ENCODE peak calls at places on chromosome 12, in five cellular contexts. T, K, Q, O and J are unnamed samples.

GRCh38 chr12:114694436-114695304 is 10.7 kb upstream of the TBX3 start:
- DNase-seq in O (no peak), Q (no peak), T (no peak), K (peak), J (no peak)

GRCh38 chr12:20369164-20370000 is 1.0 kb downstream of the PDE3A start:
- DNase-seq in Q (no peak), T (no peak), O (peak), K (no peak), J (peak)

GRCh38 chr12:62767946-62768345 is 167.0 kb downstream of the PPM1H start:
- DNase-seq in Q (no peak), K (no peak), O (no peak), T (no peak), J (no peak)

GRCh38 chr12:71160585-71160984 is 2.8 kb upstream of the TSPAN8 start:
- DNase-seq in O (no peak), T (no peak), K (peak), Q (no peak), J (no peak)

GRCh38 chr12:111410229-111411186 is 4.8 kb downstream of the SH2B3 start:
- DNase-seq in T (no peak), Q (no peak), O (no peak), K (no peak), J (peak)

GRCh38 chr12:54606556-54606955 is 18.1 kb upstream of the PPP1R1A start:
- DNase-seq in K (no peak), Q (no peak), T (no peak), O (no peak), J (no peak)

GRCh38 chr12:121259074-121259473 is 37.4 kb downstream of the CAMKK2 start:
- DNase-seq in K (no peak), T (no peak), Q (no peak), O (no peak), J (no peak)

GRCh38 chr12:5473076-5473475 is 41.2 kb downstream of the NTF3 start:
- DNase-seq in K (no peak), O (no peak), T (no peak), Q (no peak), J (no peak)

GRCh38 chr12:107570721-107571120 is 114.9 kb upstream of the PWP1 start:
- DNase-seq in O (no peak), T (no peak), K (no peak), Q (no peak), J (no peak)

GRCh38 chr12:9632766-9633165 is 25.1 kb upstream of the KLRB1 start:
- DNase-seq in K (no peak), O (no peak), T (no peak), Q (no peak), J (no peak)

GRCh38 chr12:23132357-23132756 is 507.4 kb downstream of the ETNK1 start:
- DNase-seq in O (no peak), T (no peak), K (no peak), Q (no peak), J (no peak)

GRCh38 chr12:130658561-130658960 is 57.5 kb downstream of the RIMBP2 start:
- DNase-seq in Q (no peak), T (no peak), K (no peak), O (no peak), J (no peak)

GRCh38 chr12:113135178-113136127 is at the start of gene RASAL1:
- DNase-seq in O (peak), K (peak), Q (peak), T (peak), J (no peak)

GRCh38 chr12:117890644-117891043 is 78.1 kb downstream of the KSR2 start:
- DNase-seq in T (no peak), O (no peak), K (no peak), Q (no peak), J (no peak)

GRCh38 chr12:104083769-104084475 is 19.6 kb downstream of the HCFC2 start:
- DNase-seq in O (no peak), K (no peak), Q (no peak), T (peak), J (no peak)

GRCh38 chr12:53752651-53753050 is 872 bp upstream of the CISTR start:
- DNase-seq in O (no peak), K (no peak), T (no peak), Q (peak), J (no peak)

GRCh38 chr12:116188581-116188980 is 88.9 kb downstream of the MED13L start:
- DNase-seq in O (no peak), Q (no peak), T (no peak), K (no peak), J (no peak)

GRCh38 chr12:116050266-116050665 is 227.2 kb downstream of the MED13L start:
- DNase-seq in O (no peak), T (no peak), Q (no peak), K (no peak), J (no peak)

GRCh38 chr12:23906329-23906728 is 43.1 kb downstream of the SOX5 start:
- DNase-seq in T (no peak), O (peak), Q (no peak), K (peak), J (no peak)

GRCh38 chr12:67469666-67470065 is 178.9 kb upstream of the DYRK2 start:
- DNase-seq in T (no peak), Q (no peak), K (no peak), O (no peak), J (no peak)

GRCh38 chr12:114403044-114403689 is 2.8 kb downstream of the TBX5 start:
- DNase-seq in O (no peak), T (no peak), Q (no peak), K (no peak), J (no peak)

GRCh38 chr12:58372298-58372697 is 430.9 kb downstream of the ATP23 start:
- DNase-seq in Q (no peak), T (no peak), O (no peak), K (no peak), J (no peak)

GRCh38 chr12:1797011-1797901 is 23.1 kb upstream of the LRTM2 start:
- DNase-seq in K (no peak), T (peak), Q (no peak), O (no peak), J (no peak)

GRCh38 chr12:67957383-67957782 is 31.9 kb upstream of the IFNG-AS1 start:
- DNase-seq in O (no peak), T (no peak), K (no peak), Q (no peak), J (no peak)

GRCh38 chr12:58342736-58343135 is 401.4 kb downstream of the ATP23 start:
- DNase-seq in Q (no peak), O (no peak), T (no peak), K (no peak), J (no peak)

GRCh38 chr12:113043240-113043639 is 13.3 kb upstream of the DTX1 start:
- DNase-seq in K (no peak), O (no peak), Q (no peak), T (no peak), J (no peak)